ENCODE peak calls at places on chromosomes 6 and 20, in six cellular contexts. One of them, this sample, is unnamed.

GRCh38 chr6:885051-885590 is 192.2 kb upstream of the EXOC2 start:
- DNase-seq in A172: no peak
- DNase-seq in effector CD8-positive, alpha-beta T cell: no peak
- DNase-seq in NCI-H1105 treated with DMSO at 0.1 percent for 48 hours: no peak
- DNase-seq in astrocyte of the cerebellum: no peak
- DNase-seq in AML-193: peak; percentile 39
- DNase-seq in this sample: no peak

GRCh38 chr20:51500936-51501335 is 41.6 kb downstream of the NFATC2 start:
- DNase-seq in A172: no peak
- DNase-seq in effector CD8-positive, alpha-beta T cell: no peak
- DNase-seq in NCI-H1105 treated with DMSO at 0.1 percent for 48 hours: no peak
- DNase-seq in astrocyte of the cerebellum: no peak
- DNase-seq in AML-193: no peak
- DNase-seq in this sample: no peak

GRCh38 chr20:25135031-25135430 is 53.1 kb upstream of the VSX1 start:
- DNase-seq in A172: no peak
- DNase-seq in effector CD8-positive, alpha-beta T cell: no peak
- DNase-seq in NCI-H1105 treated with DMSO at 0.1 percent for 48 hours: no peak
- DNase-seq in astrocyte of the cerebellum: no peak
- DNase-seq in AML-193: no peak
- DNase-seq in this sample: no peak

GRCh38 chr6:160141001-160141726 is 19.5 kb downstream of the SLC22A1 start:
- DNase-seq in A172: peak; percentile 41
- DNase-seq in effector CD8-positive, alpha-beta T cell: no peak
- DNase-seq in NCI-H1105 treated with DMSO at 0.1 percent for 48 hours: no peak
- DNase-seq in astrocyte of the cerebellum: peak; percentile 72
- DNase-seq in AML-193: no peak
- DNase-seq in this sample: peak; percentile 60

GRCh38 chr6:148943451-148943850 is 196.6 kb downstream of the UST start:
- DNase-seq in A172: no peak
- DNase-seq in effector CD8-positive, alpha-beta T cell: no peak
- DNase-seq in NCI-H1105 treated with DMSO at 0.1 percent for 48 hours: no peak
- DNase-seq in astrocyte of the cerebellum: peak; percentile 24
- DNase-seq in AML-193: no peak
- DNase-seq in this sample: no peak

GRCh38 chr6:35725721-35726438 is 11.0 kb upstream of the ARMC12 start:
- DNase-seq in A172: no peak
- DNase-seq in effector CD8-positive, alpha-beta T cell: no peak
- DNase-seq in NCI-H1105 treated with DMSO at 0.1 percent for 48 hours: no peak
- DNase-seq in astrocyte of the cerebellum: no peak
- DNase-seq in AML-193: peak; percentile 72
- DNase-seq in this sample: no peak

GRCh38 chr20:33444797-33445560 is 1.4 kb upstream of the SNTA1 start:
- DNase-seq in A172: peak; percentile 35
- DNase-seq in effector CD8-positive, alpha-beta T cell: no peak
- DNase-seq in NCI-H1105 treated with DMSO at 0.1 percent for 48 hours: no peak
- DNase-seq in astrocyte of the cerebellum: no peak
- DNase-seq in AML-193: no peak
- DNase-seq in this sample: peak; percentile 14

GRCh38 chr6:48541669-48542068 is 430.7 kb upstream of the PTCHD4 start:
- DNase-seq in A172: no peak
- DNase-seq in effector CD8-positive, alpha-beta T cell: no peak
- DNase-seq in NCI-H1105 treated with DMSO at 0.1 percent for 48 hours: no peak
- DNase-seq in astrocyte of the cerebellum: no peak
- DNase-seq in AML-193: no peak
- DNase-seq in this sample: no peak

GRCh38 chr6:27280064-27280539 is 32.0 kb downstream of the POM121L2 start:
- DNase-seq in A172: peak; percentile 63
- DNase-seq in effector CD8-positive, alpha-beta T cell: no peak
- DNase-seq in NCI-H1105 treated with DMSO at 0.1 percent for 48 hours: peak; percentile 71
- DNase-seq in astrocyte of the cerebellum: no peak
- DNase-seq in AML-193: no peak
- DNase-seq in this sample: peak; percentile 75

GRCh38 chr20:1946762-1947534 is 46.9 kb downstream of the PDYN start:
- DNase-seq in A172: no peak
- DNase-seq in effector CD8-positive, alpha-beta T cell: no peak
- DNase-seq in NCI-H1105 treated with DMSO at 0.1 percent for 48 hours: peak; percentile 18
- DNase-seq in astrocyte of the cerebellum: no peak
- DNase-seq in AML-193: no peak
- DNase-seq in this sample: no peak

GRCh38 chr6:83068628-83069027 is 1.2 kb downstream of the DOP1A start:
- DNase-seq in A172: no peak
- DNase-seq in effector CD8-positive, alpha-beta T cell: no peak
- DNase-seq in NCI-H1105 treated with DMSO at 0.1 percent for 48 hours: no peak
- DNase-seq in astrocyte of the cerebellum: no peak
- DNase-seq in AML-193: no peak
- DNase-seq in this sample: no peak

GRCh38 chr20:3632311-3633004 is 30.7 kb downstream of the GFRA4 start:
- DNase-seq in A172: no peak
- DNase-seq in effector CD8-positive, alpha-beta T cell: no peak
- DNase-seq in NCI-H1105 treated with DMSO at 0.1 percent for 48 hours: peak; percentile 1
- DNase-seq in astrocyte of the cerebellum: no peak
- DNase-seq in AML-193: no peak
- DNase-seq in this sample: no peak

GRCh38 chr6:11278207-11278559 is 45.7 kb upstream of the NEDD9 start:
- DNase-seq in A172: no peak
- DNase-seq in effector CD8-positive, alpha-beta T cell: no peak
- DNase-seq in NCI-H1105 treated with DMSO at 0.1 percent for 48 hours: no peak
- DNase-seq in astrocyte of the cerebellum: no peak
- DNase-seq in AML-193: no peak
- DNase-seq in this sample: no peak

GRCh38 chr6:168711666-168712300 is 270.8 kb downstream of the SMOC2 start:
- DNase-seq in A172: no peak
- DNase-seq in effector CD8-positive, alpha-beta T cell: no peak
- DNase-seq in NCI-H1105 treated with DMSO at 0.1 percent for 48 hours: no peak
- DNase-seq in astrocyte of the cerebellum: no peak
- DNase-seq in AML-193: no peak
- DNase-seq in this sample: no peak

GRCh38 chr20:45967551-45968080 is 4.4 kb downstream of the ZNF335 start:
- DNase-seq in A172: no peak
- DNase-seq in effector CD8-positive, alpha-beta T cell: no peak
- DNase-seq in NCI-H1105 treated with DMSO at 0.1 percent for 48 hours: no peak
- DNase-seq in astrocyte of the cerebellum: no peak
- DNase-seq in AML-193: no peak
- DNase-seq in this sample: no peak

This sample was measured in Daoy.